ENCODE peak calls at places on chromosomes 4 and X, in eight cellular contexts. V is PC-3, Z is right lobe of liver, R is psoas muscle, A is Peyer's patch, L is GM23338, U is A549, B is body of pancreas. Y is an unnamed sample.
A peak's percentile ranks its signal among the peaks of the same experiment; 100 is the strongest.

GRCh38 chr4:5660185-5660584 is 48.2 kb downstream of the EVC2 start:
- DNase-seq in V (peak; percentile 53), Z (no peak), R (no peak), A (no peak), L (no peak), U (no peak), B (no peak), Y (no peak)

GRCh38 chr4:164438321-164438720 is 315.6 kb upstream of the SMIM31 start:
- DNase-seq in V (peak; percentile 56), Z (no peak), R (no peak), A (no peak), L (no peak), U (no peak), B (no peak), Y (no peak)

GRCh38 chr4:153467154-153467896 is 1.2 kb downstream of the TMEM131L start:
- DNase-seq in V (peak; percentile 75), Z (peak; percentile 92), R (peak; percentile 75), A (peak; percentile 74), L (peak; percentile 83), U (no peak), B (peak; percentile 90), Y (peak; percentile 80)

GRCh38 chr4:5713861-5714260 is 2.9 kb downstream of the EVC start:
- DNase-seq in V (no peak), Z (no peak), R (no peak), A (no peak), L (no peak), U (no peak), B (no peak), Y (no peak)

GRCh38 chrX:118025193-118025592 is 91.4 kb downstream of the KLHL13 start:
- DNase-seq in V (peak; percentile 33), Z (no peak), R (no peak), A (no peak), L (no peak), U (no peak), B (no peak), Y (no peak)

GRCh38 chr4:10075953-10076391 is 40.6 kb downstream of the WDR1 start:
- DNase-seq in V (no peak), Z (no peak), R (no peak), A (peak; percentile 38), L (no peak), U (no peak), B (peak; percentile 7), Y (no peak)

GRCh38 chr4:109916003-109916399 is 3.3 kb downstream of the EGF start:
- DNase-seq in V (no peak), Z (no peak), R (no peak), A (no peak), L (no peak), U (no peak), B (no peak), Y (no peak)

GRCh38 chrX:12894074-12894691 is 12.2 kb upstream of the TLR8 start:
- DNase-seq in V (peak; percentile 55), Z (peak; percentile 39), R (peak; percentile 52), A (peak; percentile 50), L (peak; percentile 38), U (peak; percentile 21), B (peak; percentile 37), Y (no peak)

GRCh38 chrX:15269120-15269519 is 763 bp downstream of the ASB9 start:
- DNase-seq in V (peak; percentile 70), Z (no peak), R (no peak), A (no peak), L (no peak), U (peak; percentile 46), B (no peak), Y (no peak)

GRCh38 chr4:132572210-132572609 is 576.9 kb upstream of the PCDH10 start:
- DNase-seq in V (no peak), Z (no peak), R (no peak), A (no peak), L (peak; percentile 16), U (peak; percentile 17), B (no peak), Y (no peak)

GRCh38 chrX:103356023-103356798 is at the start of gene TCEAL9:
- DNase-seq in V (peak; percentile 48), Z (peak; percentile 49), R (peak; percentile 58), A (peak; percentile 59), L (peak; percentile 60), U (peak; percentile 74), B (peak; percentile 51), Y (peak; percentile 52)

GRCh38 chr4:4712800-4713528 is 146.5 kb upstream of the MSX1 start:
- DNase-seq in V (no peak), Z (no peak), R (no peak), A (no peak), L (peak; percentile 52), U (no peak), B (no peak), Y (no peak)

GRCh38 chr4:156473175-156473574 is 498.4 kb downstream of the PDGFC start:
- DNase-seq in V (no peak), Z (no peak), R (no peak), A (no peak), L (no peak), U (no peak), B (no peak), Y (no peak)

GRCh38 chr4:7808181-7808580 is 131.5 kb downstream of the AFAP1 start:
- DNase-seq in V (no peak), Z (no peak), R (no peak), A (no peak), L (no peak), U (no peak), B (no peak), Y (no peak)

GRCh38 chr4:147968641-147969040 is 236.8 kb downstream of the ARHGAP10 start:
- DNase-seq in V (no peak), Z (no peak), R (no peak), A (no peak), L (no peak), U (no peak), B (no peak), Y (no peak)

GRCh38 chr4:8915201-8916200 is 43.9 kb upstream of the HMX1 start:
- DNase-seq in V (no peak), Z (no peak), R (peak; percentile 43), A (no peak), L (no peak), U (no peak), B (peak; percentile 2), Y (no peak)

GRCh38 chr4:6633091-6633906 is 7.2 kb upstream of the MRFAP1 start:
- DNase-seq in V (peak; percentile 9), Z (no peak), R (peak; percentile 73), A (no peak), L (peak; percentile 34), U (no peak), B (no peak), Y (no peak)

GRCh38 chr4:87543835-87544461 is 14.8 kb upstream of the SPARCL1 start:
- DNase-seq in V (peak; percentile 69), Z (no peak), R (no peak), A (no peak), L (peak; percentile 83), U (peak; percentile 48), B (no peak), Y (no peak)

GRCh38 chr4:15912236-15912635 is 26.3 kb downstream of the FGFBP1 start:
- DNase-seq in V (peak; percentile 22), Z (no peak), R (no peak), A (no peak), L (no peak), U (no peak), B (no peak), Y (no peak)
- H3K4me1 ChIP-seq in V (peaks cover 36% of the 10 kb centered on the region), Z (no peaks in the 10 kb centered on the region), R (no peaks in the 10 kb centered on the region), A (no peaks in the 10 kb centered on the region), L (no peaks in the 10 kb centered on the region), U (peaks cover 16% of the 10 kb centered on the region), B (no peaks in the 10 kb centered on the region), Y (peaks cover 1% of the 10 kb centered on the region)

GRCh38 chr4:174369968-174370367 is 86.3 kb downstream of the CEP44 start:
- DNase-seq in V (no peak), Z (no peak), R (no peak), A (no peak), L (no peak), U (no peak), B (no peak), Y (no peak)

GRCh38 chr4:174362340-174362739 is 78.6 kb downstream of the CEP44 start:
- DNase-seq in V (no peak), Z (no peak), R (no peak), A (no peak), L (no peak), U (no peak), B (no peak), Y (no peak)

GRCh38 chr4:174365018-174365587 is 81.4 kb downstream of the CEP44 start:
- DNase-seq in V (peak; percentile 54), Z (no peak), R (no peak), A (no peak), L (peak; percentile 63), U (peak; percentile 53), B (no peak), Y (no peak)
- TF ChIP-seq CTCF in V (peak; percentile 62), Z (peak; percentile 52), R (peak; percentile 54), A (peak; percentile 52), L (peak; percentile 80), U (peak; percentile 64), B (peak; percentile 34), Y (peak; percentile 9)

DNA sequence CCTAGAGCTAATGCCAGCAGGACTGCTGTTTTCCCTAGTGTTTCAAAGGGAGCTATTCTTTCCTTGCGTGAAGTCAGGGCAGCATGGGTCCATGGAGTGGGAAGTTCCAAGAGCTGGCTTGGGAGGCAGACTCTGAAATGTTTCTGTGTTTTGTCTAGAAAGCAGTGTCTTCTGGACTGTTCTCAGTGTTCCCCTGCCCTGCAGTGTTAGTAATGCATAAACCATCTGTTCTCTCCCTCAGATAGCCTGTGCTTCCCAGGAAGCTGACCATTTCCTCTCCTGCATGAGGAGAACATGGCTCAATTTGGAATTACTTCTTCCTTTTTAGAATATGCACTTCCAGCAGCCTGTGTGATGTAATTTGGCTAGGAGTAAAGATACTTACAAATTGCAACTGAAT is 116.7 kb upstream of the CXCL13 start:
- DNase-seq in V (no peak), Z (no peak), R (no peak), A (no peak), L (no peak), U (no peak), B (no peak), Y (no peak)
- H3K27ac ChIP-seq in V (no peak overlapping the region), Z (peak overlapping the region; percentile 18), R (no peak overlapping the region), A (no peak overlapping the region), L (no peak overlapping the region), U (no peak overlapping the region), B (no peak overlapping the region), Y (no peak overlapping the region)

DNA sequence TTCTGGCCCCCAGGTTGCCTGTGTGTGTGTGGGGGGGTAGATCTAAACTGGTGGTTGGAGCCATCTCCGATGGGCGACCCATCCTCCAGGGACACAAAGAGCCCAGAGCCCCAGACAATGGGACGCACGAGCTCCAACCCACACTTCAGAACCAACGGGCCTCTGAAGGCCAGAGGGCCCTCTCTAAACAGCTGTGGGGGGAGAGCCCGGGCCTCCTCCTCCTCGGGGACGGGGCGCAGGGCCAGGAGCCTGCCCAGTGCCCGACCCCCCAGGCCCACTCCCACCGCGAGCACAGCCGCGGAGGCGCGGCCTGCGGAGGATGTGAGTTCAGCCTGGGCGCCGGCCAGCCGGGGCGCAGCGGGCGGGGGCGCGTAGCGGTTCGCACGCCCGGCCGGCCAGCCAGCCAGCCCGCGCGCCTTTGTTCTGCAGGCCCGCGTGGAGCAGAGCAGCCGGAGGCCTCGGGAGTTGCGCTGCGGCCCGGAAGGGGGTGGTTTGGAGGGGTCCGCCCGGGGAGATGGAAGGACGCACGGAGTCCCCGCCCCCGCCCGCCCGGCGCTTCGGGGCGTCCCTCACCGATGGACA is 4.0 kb downstream of the FLNA start:
- DNase-seq in V (no peak), Z (no peak), R (peak; percentile 61), A (no peak), L (no peak), U (no peak), B (no peak), Y (no peak)
- H3K4me1 ChIP-seq in V (peaks cover 36% of the 10 kb centered on the region), Z (no peaks in the 10 kb centered on the region), R (peaks cover 8% of the 10 kb centered on the region), A (peaks cover 25% of the 10 kb centered on the region), L (peaks cover 4% of the 10 kb centered on the region), U (peaks cover 52% of the 10 kb centered on the region), B (peaks cover 36% of the 10 kb centered on the region), Y (peaks cover 2% of the 10 kb centered on the region)

Y was measured in lung.